ENCODE peak calls at places on chromosomes 6 and 20, in four cellular contexts. S is A549, R is GM23338, P is AG04450. M is an unnamed sample.
A peak's percentile ranks its signal among the peaks of the same experiment; 100 is the strongest.

GRCh38 chr6:125301435-125302391 is at the start of gene HDDC2:
- DNase-seq in S (peak; percentile 60), R (peak; percentile 90), P (no peak), M (peak; percentile 39)

GRCh38 chr20:60271597-60271996 is 313.4 kb downstream of the CDH26 start:
- DNase-seq in S (peak; percentile 10), P (no peak), R (peak; percentile 40), M (no peak)

GRCh38 chr20:41632896-41633295 is 14.7 kb upstream of the CHD6 start:
- DNase-seq in S (no peak), R (no peak), P (no peak), M (no peak)

GRCh38 chr20:64109390-64109747 is 2.0 kb upstream of the NPBWR2 start:
- DNase-seq in P (no peak), R (peak; percentile 0), S (no peak), M (no peak)

GRCh38 chr6:168828800-168829199 is 387.8 kb downstream of the SMOC2 start:
- DNase-seq in R (no peak), P (no peak), S (no peak), M (peak; percentile 11)

GRCh38 chr20:23587631-23588030 is 18.1 kb downstream of the CST9 start:
- DNase-seq in P (no peak), R (no peak), S (no peak), M (no peak)

GRCh38 chr6:94424692-94425091 is 1005.3 kb upstream of the EPHA7 start:
- DNase-seq in S (no peak), R (no peak), P (no peak), M (no peak)

GRCh38 chr6:44843734-44844133 is 456.2 kb downstream of the CDC5L start:
- DNase-seq in P (no peak), R (no peak), S (no peak), M (no peak)

GRCh38 chr6:14729186-14729871 is 516.5 kb upstream of the JARID2 start:
- DNase-seq in S (no peak), R (no peak), P (no peak), M (no peak)

GRCh38 chr6:45808041-45808440 is 207.6 kb downstream of the CLIC5 start:
- DNase-seq in P (no peak), S (no peak), R (no peak), M (no peak)

GRCh38 chr6:106431972-106432371 is 71.5 kb downstream of the CRYBG1 start:
- DNase-seq in R (no peak), S (no peak), P (no peak), M (no peak)

GRCh38 chr20:50089140-50089786 is 23.7 kb downstream of the UBE2V1 start:
- DNase-seq in S (no peak), P (no peak), R (no peak), M (no peak)

DNA sequence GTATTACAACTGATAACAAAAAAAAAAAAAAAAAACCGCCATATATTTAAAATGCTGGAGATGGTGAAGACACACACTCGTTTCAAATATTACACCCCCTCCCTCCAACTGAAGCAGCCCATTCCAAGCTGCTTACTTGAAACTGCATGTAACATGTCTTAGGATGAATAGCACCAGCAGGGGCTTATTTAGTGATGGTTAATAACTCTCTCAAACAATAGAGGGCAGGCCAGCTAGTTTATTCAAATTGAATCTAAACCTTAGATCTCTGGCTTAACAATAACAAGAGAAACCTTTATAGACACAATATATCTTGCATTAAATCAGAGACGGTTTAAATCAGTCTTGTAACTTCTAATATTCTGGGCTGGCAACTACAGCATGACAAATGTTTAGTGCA is 9.3 kb upstream of the JPH2 start:
- DNase-seq in R (no peak), S (peak; percentile 32), P (no peak), M (no peak)
- TF ChIP-seq CTCF in R (no peak), S (peak; percentile 23), P (peak; percentile 36), M (peak; percentile 41)

GRCh38 chr6:153489479-153489878 is 358.4 kb upstream of the RGS17 start:
- DNase-seq in P (no peak), S (no peak), R (no peak), M (no peak)
- H3K4me3 ChIP-seq in P (no peak overlapping the region), S (no peak overlapping the region), R (no peak overlapping the region), M (no peak overlapping the region)

DNA sequence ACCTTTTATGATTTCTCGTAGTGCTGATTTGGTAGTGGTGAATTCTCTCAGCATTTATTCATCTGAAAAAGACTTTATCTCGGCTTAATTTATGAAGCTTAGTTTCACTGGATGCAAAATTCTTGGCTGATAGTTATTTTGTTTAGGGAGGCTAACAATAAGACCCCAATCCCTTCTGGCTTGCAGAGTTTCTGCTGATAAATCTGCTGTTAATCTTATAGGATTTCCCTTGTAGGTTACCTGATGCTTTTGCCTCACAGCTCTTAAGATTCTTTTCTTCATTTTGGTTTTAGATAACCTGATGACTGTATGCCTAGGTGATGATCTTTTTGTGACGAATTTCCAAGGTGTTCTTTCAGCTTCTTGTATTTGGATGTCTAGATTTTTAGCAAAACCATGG is 388.7 kb downstream of the UTRN start:
- DNase-seq in R (no peak), P (no peak), S (no peak), M (no peak)
- TF ChIP-seq CTCF in R (no peak), P (no peak), S (no peak), M (no peak)

DNA sequence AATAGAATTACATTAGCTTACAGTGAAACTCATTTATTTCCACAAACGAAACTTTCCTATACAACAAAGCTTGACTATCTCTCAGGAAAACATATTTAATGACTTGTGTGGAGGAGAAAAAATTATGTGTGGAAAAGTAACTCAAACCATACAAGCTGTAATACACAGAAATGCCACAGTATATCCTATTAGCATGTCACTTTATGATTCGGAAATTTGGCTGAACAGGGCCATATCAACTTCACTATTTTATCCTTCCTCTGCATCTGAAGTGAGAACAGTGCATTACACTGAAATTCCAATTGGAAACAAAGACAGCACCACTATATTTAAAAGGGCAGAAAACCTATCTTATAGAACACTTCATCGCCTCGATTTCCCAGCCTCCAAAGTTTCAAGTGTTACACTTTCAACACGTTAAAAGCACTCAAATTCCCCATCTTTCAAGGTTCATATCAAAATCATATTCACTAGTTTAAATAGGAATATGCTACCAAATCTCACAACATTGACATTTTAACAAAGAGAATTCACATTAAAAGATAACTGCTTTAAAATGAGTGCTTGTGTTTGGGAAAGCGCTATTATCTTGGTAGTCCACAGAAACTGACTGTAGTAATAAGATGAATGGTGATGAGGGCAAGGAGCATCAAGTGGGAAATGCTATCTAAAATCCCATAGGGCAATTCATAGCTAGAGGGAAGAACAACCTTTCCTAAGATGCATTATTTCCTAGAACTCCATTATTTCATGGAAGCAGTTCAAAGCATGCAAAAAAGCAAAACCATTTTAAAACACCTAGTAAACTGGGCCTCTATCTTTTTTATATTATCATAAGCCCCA is 1.8 kb downstream of the REV3L start:
- DNase-seq in S (no peak), P (no peak), R (no peak), M (no peak)
- H3K4me3 ChIP-seq in S (peak overlapping the region; percentile 97), P (peak overlapping the region; percentile 86), R (peak overlapping the region; percentile 73), M (peak overlapping the region; percentile 68)